ENCODE peak calls at places on chromosomes 13 and 19, in nine cellular contexts. R is testis, B is pancreas, I is body of pancreas, F is cardiac muscle cell, U is ovary, O is neural progenitor cell, T is left ventricle myocardium inferior, M is brain microvascular endothelial cell. C is an unnamed sample. For H3K36me3, the result is how much of the 10 kb centered on the place peaks cover.

GRCh38 chr13:48727252-48728011 is 73.7 kb downstream of the CYSLTR2 start:
- DNase-seq in R (no peak), B (no peak), I (no peak), F (peak), U (peak), O (no peak), T (peak), M (no peak), C (no peak)

GRCh38 chr19:18023596-18024212 is 15.7 kb downstream of the ARRDC2 start:
- DNase-seq in R (peak), B (no peak), I (peak), F (peak), U (no peak), O (no peak), T (peak), M (peak), C (no peak)

GRCh38 chr13:59801107-59801880 is 362.4 kb downstream of the DIAPH3 start:
- DNase-seq in R (no peak), B (no peak), I (no peak), F (no peak), U (no peak), O (no peak), T (no peak), M (no peak), C (no peak)

GRCh38 chr13:79547821-79548220 is 66.9 kb downstream of the NDFIP2 start:
- DNase-seq in R (no peak), B (no peak), I (no peak), F (peak), U (no peak), O (no peak), T (no peak), M (no peak), C (no peak)

GRCh38 chr13:19726611-19727010 is 56.1 kb downstream of the PSPC1 start:
- DNase-seq in R (no peak), B (no peak), I (no peak), F (peak), U (no peak), O (no peak), T (no peak), M (no peak), C (no peak)

GRCh38 chr13:39603424-39603947 is 493 bp upstream of the LHFPL6 start:
- DNase-seq in R (peak), B (no peak), I (peak), F (peak), U (peak), O (peak), T (no peak), M (no peak), C (no peak)

GRCh38 chr13:49367640-49368431 is 76.0 kb downstream of the CAB39L start:
- DNase-seq in R (no peak), B (no peak), I (no peak), F (peak), U (no peak), O (peak), T (no peak), M (no peak), C (no peak)

GRCh38 chr19:34457446-34457845 is 24.1 kb upstream of the WTIP start:
- DNase-seq in R (no peak), B (no peak), I (no peak), F (no peak), U (no peak), O (no peak), T (no peak), M (no peak), C (no peak)

GRCh38 chr13:43815204-43815603 is 28.4 kb upstream of the ENOX1 start:
- DNase-seq in R (peak), B (no peak), I (no peak), F (peak), U (no peak), O (no peak), T (no peak), M (peak), C (no peak)

GRCh38 chr13:90448466-90449037 is 898.9 kb upstream of the MIR17HG start:
- DNase-seq in R (no peak), B (no peak), I (no peak), F (peak), U (no peak), O (no peak), T (no peak), M (no peak), C (no peak)

GRCh38 chr13:35475131-35475959 is 1.1 kb downstream of the MAB21L1 start:
- DNase-seq in R (peak), B (peak), I (no peak), F (peak), U (peak), O (peak), T (no peak), M (peak), C (no peak)

GRCh38 chr19:5156231-5156986 is 184.2 kb downstream of the PTPRS start:
- DNase-seq in R (no peak), B (peak), I (no peak), F (no peak), U (no peak), O (no peak), T (no peak), M (no peak), C (no peak)

GRCh38 chr13:99373436-99373835 is 66.2 kb upstream of the GPR183 start:
- DNase-seq in R (no peak), B (no peak), I (no peak), F (no peak), U (no peak), O (no peak), T (no peak), M (no peak), C (no peak)

GRCh38 chr13:79589605-79590511 is 108.9 kb downstream of the NDFIP2 start:
- DNase-seq in R (peak), B (no peak), I (no peak), F (peak), U (no peak), O (no peak), T (no peak), M (no peak), C (no peak)

GRCh38 chr19:5990289-5990797 is 12.4 kb upstream of the RANBP3 start:
- DNase-seq in R (peak), B (no peak), I (no peak), F (no peak), U (no peak), O (peak), T (no peak), M (no peak), C (no peak)

GRCh38 chr13:85091835-85092234 is 707.4 kb downstream of the SLITRK6 start:
- DNase-seq in R (no peak), B (no peak), I (no peak), F (no peak), U (no peak), O (no peak), T (no peak), M (no peak), C (no peak)

GRCh38 chr13:98974053-98974452 is 3.8 kb downstream of the DOCK9 start:
- DNase-seq in R (no peak), B (no peak), I (no peak), F (no peak), U (no peak), O (no peak), T (no peak), M (no peak), C (peak)

GRCh38 chr13:101258509-101258908 is 157.8 kb downstream of the NALCN start:
- DNase-seq in R (no peak), B (no peak), I (no peak), F (no peak), U (no peak), O (no peak), T (no peak), M (no peak), C (no peak)
- H3K4me3 ChIP-seq in R (no peak), B (no peak), I (no peak), F (no peak), U (no peak), O (no peak), T (no peak), M (no peak), C (no peak)

DNA sequence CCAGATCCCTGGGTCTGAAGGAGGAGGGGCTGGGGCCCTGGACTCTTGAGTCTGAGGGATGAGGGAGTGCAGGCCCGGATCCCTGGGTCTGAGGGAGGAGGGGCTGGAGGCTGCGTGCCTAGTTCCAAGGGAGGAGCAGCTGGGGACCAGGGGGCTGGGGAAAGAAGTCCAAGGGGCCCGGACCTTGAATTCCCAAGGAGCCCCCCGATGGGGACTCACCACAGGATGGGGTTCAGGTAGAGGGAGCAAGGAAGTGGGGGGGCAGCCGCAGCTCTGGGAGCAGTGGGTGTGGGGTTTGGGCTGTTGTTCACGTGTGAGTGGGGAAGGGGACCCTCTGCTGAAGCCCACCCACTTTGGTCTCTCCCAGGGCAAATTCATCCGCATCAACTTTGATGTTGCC is 23.1 kb downstream of the MYH14 start:
- DNase-seq in R (no peak), B (no peak), I (no peak), F (no peak), U (no peak), O (no peak), T (no peak), M (no peak), C (no peak)
- TF ChIP-seq CTCF in R (no peak), B (no peak), I (no peak), F (no peak), U (no peak), O (no peak), T (no peak), M (no peak), C (no peak)

DNA sequence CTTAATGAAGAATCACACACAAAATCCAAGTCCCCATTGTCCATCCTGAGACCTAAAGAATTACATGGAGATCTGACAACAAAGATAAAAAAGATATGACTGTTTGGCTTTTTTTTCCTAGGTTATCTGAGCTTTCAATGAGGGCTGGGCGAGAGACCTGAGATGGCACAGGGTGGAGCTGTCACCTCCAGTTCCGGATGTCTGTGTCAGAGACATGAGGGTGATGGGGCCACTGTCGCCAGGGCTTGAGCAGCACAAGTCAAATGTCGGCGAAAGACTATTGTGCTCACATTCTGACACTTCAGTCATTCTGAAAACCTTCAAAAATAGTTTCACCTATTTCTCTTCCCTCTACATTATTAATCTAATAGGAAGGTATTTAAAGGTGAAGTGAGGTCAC is 65.7 kb downstream of the SLC7A1 start:
- DNase-seq in R (no peak), B (no peak), I (no peak), F (no peak), U (no peak), O (no peak), T (no peak), M (no peak), C (no peak)
- H3K36me3 ChIP-seq in R (under half), B (under half), I (under half), F (under half), U (under half), O (under half), T (under half), M (half or more), C (under half)

GRCh38 chr19:37719111-37719926 is at the start of gene ZNF607:
- DNase-seq in R (peak), B (peak), I (peak), F (peak), U (peak), O (peak), T (peak), M (peak), C (peak)

GRCh38 chr19:37719927-37720265 is 335 bp upstream of the ZNF607 start:
- DNase-seq in R (no peak), B (no peak), I (no peak), F (no peak), U (no peak), O (no peak), T (no peak), M (no peak), C (no peak)

GRCh38 chr19:37716140-37716539 is 3.4 kb downstream of the ZNF607 start:
- DNase-seq in R (no peak), B (no peak), I (no peak), F (no peak), U (no peak), O (no peak), T (no peak), M (no peak), C (no peak)

DNA sequence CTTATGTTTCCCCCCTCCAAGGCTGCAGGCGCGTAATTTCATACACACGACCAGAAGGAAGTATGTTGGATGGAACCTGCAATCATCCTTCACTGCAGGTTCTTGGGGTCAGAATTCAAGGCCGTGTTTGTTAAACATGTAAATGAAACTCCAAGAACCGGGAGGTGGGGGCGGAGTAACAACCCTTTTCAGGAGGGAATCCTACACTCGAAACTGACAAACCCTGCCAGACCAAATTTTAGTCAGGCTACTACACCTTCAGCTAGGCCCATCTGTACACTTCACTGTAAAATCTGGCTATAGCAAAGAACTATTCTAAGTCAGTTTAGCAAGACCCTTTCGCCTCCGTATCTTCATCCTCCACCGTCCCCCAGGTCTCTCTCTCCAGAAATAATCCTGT is 1.2 kb downstream of the ZNF607 start:
- DNase-seq in R (no peak), B (no peak), I (no peak), F (no peak), U (no peak), O (peak), T (no peak), M (no peak), C (no peak)
- H3K4me3 ChIP-seq in R (peak), B (no peak), I (peak), F (peak), U (peak), O (peak), T (peak), M (peak), C (peak)

GRCh38 chr19:14672043-14672872 is 2.4 kb downstream of the ADGRE3 start:
- DNase-seq in R (no peak), B (no peak), I (peak), F (no peak), U (no peak), O (no peak), T (no peak), M (no peak), C (no peak)
- TF ChIP-seq CTCF in R (no peak), B (no peak), I (no peak), F (no peak), U (no peak), O (no peak), T (no peak), M (no peak), C (no peak)